ENCODE peak calls at places on chromosomes 6 and 20, in seven cellular contexts. C, Q, M, F, A, H and W are unnamed samples.

GRCh38 chr20:19996970-19997369 is 20.2 kb upstream of the NAA20 start:
- DNase-seq in C (no peak), Q (no peak), M (no peak), F (no peak), A (no peak), H (no peak), W (no peak)

GRCh38 chr20:7161690-7162089 is 394.2 kb downstream of the BMP2 start:
- DNase-seq in C (no peak), Q (no peak), M (no peak), F (peak; percentile 6), A (no peak), H (no peak), W (peak; percentile 44)

GRCh38 chr6:20444786-20445271 is 43.1 kb downstream of the E2F3 start:
- DNase-seq in C (no peak), Q (peak; percentile 28), M (no peak), F (peak; percentile 54), A (peak; percentile 10), H (no peak), W (no peak)

GRCh38 chr20:24773168-24773567 is 175.9 kb upstream of the CST7 start:
- DNase-seq in C (no peak), Q (no peak), M (no peak), F (no peak), A (no peak), H (no peak), W (no peak)

GRCh38 chr6:167825759-167826229 is 917 bp upstream of the AFDN start:
- DNase-seq in C (no peak), Q (no peak), M (peak; percentile 83), F (peak; percentile 73), A (peak; percentile 94), H (peak; percentile 91), W (peak; percentile 89)

GRCh38 chr6:31497595-31498476 is at the start of gene MICB:
- DNase-seq in C (peak; percentile 62), Q (peak; percentile 68), M (peak; percentile 96), F (peak; percentile 90), A (peak; percentile 69), H (peak; percentile 85), W (peak; percentile 93)

GRCh38 chr6:47098570-47098993 is 56.5 kb upstream of the ADGRF1 start:
- DNase-seq in C (no peak), Q (peak; percentile 45), M (no peak), F (peak; percentile 90), A (peak; percentile 27), H (no peak), W (no peak)

GRCh38 chr20:62066983-62067433 is 1.3 kb upstream of the TAF4 start:
- DNase-seq in C (no peak), Q (no peak), M (peak; percentile 55), F (no peak), A (peak; percentile 20), H (no peak), W (peak; percentile 48)

GRCh38 chr6:117552618-117553017 is 49.7 kb downstream of the GOPC start:
- DNase-seq in C (no peak), Q (peak; percentile 44), M (no peak), F (peak; percentile 46), A (no peak), H (no peak), W (peak; percentile 87)

GRCh38 chr6:85185977-85186376 is 263.9 kb upstream of the NT5E start:
- DNase-seq in C (no peak), Q (peak; percentile 22), M (no peak), F (no peak), A (peak; percentile 68), H (no peak), W (no peak)

GRCh38 chr6:41527721-41528408 is 18.3 kb upstream of the FOXP4 start:
- DNase-seq in C (no peak), Q (peak; percentile 24), M (no peak), F (no peak), A (no peak), H (no peak), W (peak; percentile 33)

GRCh38 chr20:11849270-11849920 is 68.3 kb upstream of the BTBD3 start:
- DNase-seq in C (no peak), Q (peak; percentile 50), M (no peak), F (peak; percentile 22), A (no peak), H (no peak), W (no peak)

GRCh38 chr20:34877002-34877264 is 521 bp downstream of the ACSS2 start:
- DNase-seq in C (no peak), Q (no peak), M (no peak), F (peak; percentile 43), A (peak; percentile 11), H (no peak), W (no peak)

GRCh38 chr6:2873643-2874042 is 29.5 kb downstream of the SERPINB9 start:
- DNase-seq in C (no peak), Q (no peak), M (no peak), F (no peak), A (no peak), H (no peak), W (no peak)

GRCh38 chr6:4084444-4085328 is 5.7 kb upstream of the FAM217A start:
- DNase-seq in C (no peak), Q (no peak), M (no peak), F (no peak), A (no peak), H (no peak), W (no peak)

GRCh38 chr20:63982937-63983336 is 2.0 kb downstream of the PRPF6 start:
- DNase-seq in C (no peak), Q (no peak), M (no peak), F (no peak), A (no peak), H (no peak), W (no peak)

GRCh38 chr6:11130605-11131004 is 19.1 kb upstream of the ERVFRD-1 start:
- DNase-seq in C (no peak), Q (no peak), M (no peak), F (no peak), A (no peak), H (no peak), W (no peak)
- H3K79me1 ChIP-seq in C (no peaks in the 10 kb centered on the region), Q (peaks cover 27% of the 10 kb centered on the region), M (peaks cover 3% of the 10 kb centered on the region), F (peaks cover 30% of the 10 kb centered on the region), A (no peaks in the 10 kb centered on the region), H (peaks cover 5% of the 10 kb centered on the region), W (peaks cover 18% of the 10 kb centered on the region)

DNA sequence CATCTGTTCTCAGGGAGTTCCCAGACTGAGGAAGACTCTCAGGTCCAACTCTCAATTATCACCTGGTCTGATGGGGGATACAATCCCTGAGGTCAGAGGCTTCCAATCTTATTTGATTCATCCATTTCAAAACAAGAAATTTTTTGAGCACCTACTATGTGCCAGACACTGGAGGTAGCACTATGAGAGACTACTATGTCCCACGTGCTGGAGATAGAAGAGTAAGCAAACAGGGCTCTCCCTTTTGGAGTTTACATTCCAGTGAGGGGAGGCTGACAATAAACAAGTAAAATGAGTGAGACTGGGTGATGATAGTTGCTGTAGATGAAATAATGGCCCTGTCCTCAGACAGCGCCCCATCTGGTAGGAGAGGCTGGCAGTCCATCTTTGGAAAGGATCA is 16.5 kb downstream of the TMEM151B start:
- DNase-seq in C (no peak), Q (no peak), M (no peak), F (no peak), A (no peak), H (no peak), W (no peak)
- H3K23ac ChIP-seq in C (no peak overlapping the region), Q (no peak overlapping the region), M (no peak overlapping the region), F (no peak overlapping the region), A (no peak overlapping the region), H (no peak overlapping the region), W (no peak overlapping the region)

DNA sequence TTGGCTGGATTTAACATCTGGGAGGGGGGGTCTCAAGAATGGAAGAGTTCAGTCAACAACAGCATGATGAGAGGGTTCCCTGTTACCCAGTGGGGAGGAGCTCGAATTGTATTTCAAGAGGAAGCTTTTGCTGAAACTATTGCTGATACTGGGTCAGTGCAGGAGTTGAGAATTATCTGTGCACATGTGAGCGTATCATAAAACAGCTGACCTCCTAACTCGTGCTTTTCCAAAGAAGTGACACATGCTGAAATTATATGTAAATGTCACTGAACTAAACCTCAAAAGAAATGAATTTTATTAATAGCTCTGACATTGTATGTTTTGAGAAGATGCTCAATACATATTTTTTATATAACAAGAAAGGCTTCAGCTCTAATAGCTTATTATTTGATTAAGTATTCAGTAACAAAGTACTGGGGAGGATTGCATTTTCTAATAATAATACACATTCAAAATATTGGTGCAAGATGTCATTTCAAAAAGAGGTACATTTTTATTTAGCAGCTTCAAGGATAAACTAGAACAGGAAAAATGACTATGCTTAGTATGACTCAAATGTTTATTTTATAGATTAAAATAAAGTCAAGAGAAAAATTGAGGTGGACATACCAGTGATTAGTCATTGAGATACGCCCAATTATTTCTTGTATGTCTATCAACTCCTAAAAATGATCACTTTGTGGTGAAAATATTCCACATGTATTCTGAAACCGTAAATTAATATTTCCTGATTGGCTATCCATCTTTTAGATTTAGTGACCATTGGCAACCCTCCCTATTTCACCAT is 96.5 kb downstream of the PHF3 start:
- DNase-seq in C (no peak), Q (peak; percentile 47), M (no peak), F (peak; percentile 3), A (no peak), H (no peak), W (no peak)
- H3K79me1 ChIP-seq in C (no peaks in the 10 kb centered on the region), Q (no peaks in the 10 kb centered on the region), M (no peaks in the 10 kb centered on the region), F (no peaks in the 10 kb centered on the region), A (no peaks in the 10 kb centered on the region), H (no peaks in the 10 kb centered on the region), W (no peaks in the 10 kb centered on the region)

DNA sequence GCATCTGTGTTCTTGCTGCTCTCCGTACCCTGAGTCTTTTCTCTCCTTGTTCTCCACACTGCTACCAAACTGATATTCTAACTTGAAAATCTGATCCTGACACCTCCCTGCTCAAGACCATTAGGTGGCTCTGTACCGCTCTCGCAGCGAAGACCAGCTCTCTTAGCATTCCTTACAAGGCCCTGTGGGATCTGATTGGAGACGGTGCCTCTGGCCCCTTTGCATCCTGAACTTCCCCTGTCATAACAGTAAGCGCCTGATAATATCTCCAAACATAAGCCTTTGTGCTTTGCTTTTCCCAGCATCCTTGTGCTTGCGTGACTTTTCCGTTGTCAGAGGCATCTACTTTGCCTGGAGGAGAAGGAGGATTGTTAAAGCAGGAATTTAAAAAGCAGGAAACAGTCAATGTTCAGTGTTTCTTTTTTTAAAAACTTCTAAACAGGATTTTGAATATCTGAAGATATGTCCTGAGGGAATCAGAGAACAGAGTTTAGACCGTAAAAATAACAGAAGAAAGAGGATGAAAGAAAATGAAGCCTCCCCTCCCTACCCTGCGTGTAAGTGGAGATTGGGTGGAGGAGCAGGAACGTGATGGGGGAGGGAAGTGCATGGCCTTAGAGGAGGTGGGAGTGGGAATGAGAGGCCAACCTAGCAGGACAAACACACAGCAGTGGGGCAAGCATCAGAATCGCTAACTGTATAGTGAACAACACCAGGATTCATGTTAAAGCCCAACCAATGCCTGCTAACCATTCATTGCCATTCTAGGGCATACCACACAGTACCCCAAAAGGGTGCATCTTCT is 89.2 kb upstream of the STMND1 start:
- DNase-seq in C (no peak), Q (peak; percentile 65), M (peak; percentile 72), F (peak; percentile 81), A (peak; percentile 89), H (no peak), W (peak; percentile 90)
- H3K23ac ChIP-seq in C (no peak overlapping the region), Q (peak overlapping the region; percentile 97), M (no peak overlapping the region), F (no peak overlapping the region), A (no peak overlapping the region), H (no peak overlapping the region), W (no peak overlapping the region)

GRCh38 chr6:36122495-36123269 is 7.6 kb upstream of the MAPK13 start:
- DNase-seq in C (no peak), Q (no peak), M (no peak), F (no peak), A (no peak), H (no peak), W (no peak)
- H3K79me1 ChIP-seq in C (no peaks in the 10 kb centered on the region), Q (no peaks in the 10 kb centered on the region), M (no peaks in the 10 kb centered on the region), F (no peaks in the 10 kb centered on the region), A (peaks cover 3% of the 10 kb centered on the region), H (no peaks in the 10 kb centered on the region), W (no peaks in the 10 kb centered on the region)

GRCh38 chr20:18056174-18057105 is 1.3 kb downstream of the OVOL2 start:
- DNase-seq in C (no peak), Q (no peak), M (peak; percentile 52), F (peak; percentile 5), A (peak; percentile 58), H (peak; percentile 75), W (peak; percentile 53)
- H3K23ac ChIP-seq in C (peak overlapping the region; percentile 91), Q (no peak overlapping the region), M (no peak overlapping the region), F (peak overlapping the region; percentile 41), A (no peak overlapping the region), H (no peak overlapping the region), W (peak overlapping the region; percentile 24)